ENCODE peak calls at places on chromosomes 4 and X, in six cellular contexts. I is Panc1, H is GM12878, J is upper lobe of left lung, E is GM23338, Q is HCT116. A is an unnamed sample.

GRCh38 chr4:82382756-82383155 is 9.0 kb upstream of the HNRNPD start:
- ATAC-seq in I (no peak), H (no peak), J (no peak), E (no peak), Q (no peak), A (no peak)

GRCh38 chr4:71322425-71322824 is 16.4 kb upstream of the SLC4A4 start:
- ATAC-seq in I (no peak), H (no peak), J (no peak), E (no peak), Q (no peak), A (no peak)

GRCh38 chr4:41154001-41154813 is 60.1 kb downstream of the APBB2 start:
- ATAC-seq in I (no peak), H (no peak), J (no peak), E (no peak), Q (no peak), A (no peak)

GRCh38 chr4:128633067-128633466 is 176.4 kb upstream of the JADE1 start:
- ATAC-seq in I (no peak), H (peak), J (no peak), E (no peak), Q (no peak), A (no peak)

GRCh38 chr4:128528793-128529553 is 241.4 kb upstream of the PGRMC2 start:
- ATAC-seq in I (peak), H (no peak), J (peak), E (peak), Q (peak), A (peak)

GRCh38 chr4:107682306-107682705 is 37.7 kb downstream of the PAPSS1 start:
- ATAC-seq in I (no peak), H (no peak), J (no peak), E (no peak), Q (no peak), A (no peak)

GRCh38 chr4:41200486-41201017 is 13.8 kb downstream of the APBB2 start:
- ATAC-seq in I (no peak), H (peak), J (no peak), E (no peak), Q (no peak), A (no peak)

GRCh38 chrX:10208281-10208856 is 51.6 kb downstream of the CLCN4 start:
- ATAC-seq in I (no peak), H (no peak), J (no peak), E (no peak), Q (no peak), A (no peak)

GRCh38 chr4:40316333-40316781 is 18.8 kb upstream of the CHRNA9 start:
- ATAC-seq in I (peak), H (peak), J (peak), E (peak), Q (no peak), A (peak)

DNA sequence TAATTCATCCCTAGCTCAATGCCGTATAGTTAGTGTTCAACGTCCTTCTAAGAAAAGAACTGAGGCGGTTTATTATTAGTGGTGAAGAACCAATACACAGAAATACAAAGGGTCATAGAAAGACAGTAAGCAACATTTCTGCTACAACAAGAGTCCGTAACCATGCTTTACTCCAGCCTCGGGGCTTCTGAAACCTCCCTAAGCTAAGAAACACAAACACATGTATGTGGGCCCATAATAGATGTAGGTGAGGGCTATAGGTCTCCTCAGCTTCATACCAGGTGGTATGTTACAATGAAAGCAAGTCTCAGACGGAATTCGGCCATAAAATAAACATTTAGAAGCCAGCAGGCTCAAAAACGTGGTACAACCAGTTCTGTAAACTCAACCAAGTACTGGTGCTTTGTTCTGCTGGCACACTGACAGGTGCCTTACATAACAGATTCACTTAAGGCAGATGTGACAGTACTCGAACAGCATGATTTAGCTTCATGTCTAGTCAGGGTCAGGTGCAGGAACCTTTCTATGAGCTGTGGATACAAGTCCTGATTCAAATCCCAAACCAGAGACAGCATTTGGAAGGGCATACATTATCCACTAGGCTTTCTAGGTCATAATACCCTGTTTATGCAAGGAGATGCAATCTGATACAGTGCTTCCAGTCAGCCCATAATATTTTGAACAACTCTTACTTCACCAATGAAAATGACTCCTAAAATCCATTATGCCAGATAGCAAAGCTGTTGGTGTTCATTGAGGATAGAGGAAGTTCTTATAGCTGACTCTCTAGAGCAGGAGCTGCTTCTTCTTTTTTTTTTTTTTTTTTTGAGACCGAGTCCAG is 113.7 kb upstream of the ENPP6 start:
- ATAC-seq in I (no peak), H (no peak), J (peak), E (no peak), Q (no peak), A (peak)
- TF ChIP-seq POLR2AphosphoS5 in I (no peak), H (no peak), J (no peak), E (no peak), Q (no peak), A (no peak)

DNA sequence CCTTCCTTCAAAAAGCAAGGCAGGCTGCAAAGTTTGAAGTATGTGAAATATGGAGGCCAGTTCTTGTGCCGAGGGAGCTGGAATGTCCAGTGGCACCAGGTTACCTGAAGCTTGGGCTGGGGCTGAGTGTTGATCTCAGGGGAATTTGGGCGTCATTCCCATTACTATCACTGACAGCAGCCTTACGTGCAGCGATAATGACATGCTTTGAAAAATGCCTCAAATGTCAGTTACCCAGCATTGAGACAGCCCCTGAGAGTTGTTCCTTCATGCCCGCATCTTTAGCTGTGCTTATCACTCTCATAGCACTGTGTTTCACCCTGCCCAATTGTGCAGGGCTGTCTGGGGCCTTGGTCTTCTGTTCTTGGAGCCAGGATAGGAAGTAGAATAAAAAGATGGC is 27.4 kb downstream of the SLC16A2 start:
- ATAC-seq in I (no peak), H (no peak), J (no peak), E (no peak), Q (no peak), A (no peak)
- TF ChIP-seq POLR2AphosphoS5 in I (no peak), H (no peak), J (no peak), E (no peak), Q (no peak), A (no peak)

GRCh38 chrX:130118941-130119640 is 8.8 kb upstream of the ELF4 start:
- ATAC-seq in I (peak), H (no peak), J (peak), E (no peak), Q (no peak), A (no peak)

GRCh38 chrX:130121505-130121800 is 11.2 kb upstream of the ELF4 start:
- ATAC-seq in I (no peak), H (no peak), J (no peak), E (no peak), Q (no peak), A (no peak)

GRCh38 chrX:130118396-130118795 is 8.1 kb upstream of the ELF4 start:
- ATAC-seq in I (peak), H (peak), J (no peak), E (no peak), Q (peak), A (no peak)

GRCh38 chrX:130120321-130120731 is 10.0 kb upstream of the ELF4 start:
- ATAC-seq in I (peak), H (peak), J (peak), E (peak), Q (peak), A (peak)

DNA sequence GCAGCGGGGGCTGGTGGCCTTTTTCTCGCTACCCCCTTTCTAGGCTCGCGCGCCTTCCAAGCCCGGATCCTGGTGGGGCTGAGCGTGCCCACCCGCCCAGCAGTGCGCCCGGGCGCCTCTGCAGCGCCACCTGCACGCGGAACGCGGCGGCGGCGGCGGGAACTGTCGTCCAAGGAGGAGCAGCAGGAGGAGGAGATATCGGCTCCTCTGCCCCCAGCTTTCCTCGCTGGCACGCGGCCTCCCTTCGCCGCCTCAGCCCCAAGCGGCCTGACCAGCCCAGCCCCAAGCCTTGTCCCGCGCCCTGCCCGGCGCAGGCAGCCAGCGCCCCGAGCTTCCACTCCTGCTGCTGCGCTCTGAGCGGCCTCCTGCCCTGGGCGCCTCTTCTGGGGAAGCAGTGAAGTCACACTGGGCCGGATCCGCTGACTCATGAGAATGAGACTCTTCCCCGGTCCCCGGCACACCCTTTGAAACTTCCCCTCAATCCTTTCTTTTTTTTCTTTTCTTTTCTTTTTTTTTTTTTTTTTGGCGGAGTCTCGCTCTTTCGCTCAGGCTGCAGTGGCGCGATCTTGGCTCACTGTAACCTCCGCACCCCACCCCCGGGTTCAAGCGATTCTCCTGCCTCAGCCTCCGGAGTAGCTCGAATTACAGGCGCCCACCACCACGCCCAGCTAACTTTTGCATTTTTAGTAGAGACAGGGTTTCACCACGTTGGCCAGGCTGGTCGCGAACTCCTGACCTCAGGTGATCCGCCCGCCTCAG is 10.6 kb upstream of the ELF4 start:
- ATAC-seq in I (peak), H (peak), J (peak), E (peak), Q (peak), A (peak)
- TF ChIP-seq POLR2AphosphoS5 in I (no peak), H (no peak), J (peak), E (no peak), Q (no peak), A (peak)

GRCh38 chrX:1506916-1507315 is 30.1 kb downstream of the P2RY8 start:
- ATAC-seq in I (no peak), H (no peak), J (no peak), E (no peak), Q (no peak), A (no peak)

GRCh38 chrX:1502853-1503252 is 34.1 kb downstream of the P2RY8 start:
- ATAC-seq in I (no peak), H (no peak), J (no peak), E (no peak), Q (no peak), A (no peak)

GRCh38 chrX:1511150-1511549 is 25.8 kb downstream of the P2RY8 start:
- ATAC-seq in I (no peak), H (no peak), J (no peak), E (no peak), Q (no peak), A (no peak)

GRCh38 chrX:1511829-1512228 is 25.2 kb downstream of the P2RY8 start:
- ATAC-seq in I (no peak), H (no peak), J (no peak), E (no peak), Q (no peak), A (no peak)

DNA sequence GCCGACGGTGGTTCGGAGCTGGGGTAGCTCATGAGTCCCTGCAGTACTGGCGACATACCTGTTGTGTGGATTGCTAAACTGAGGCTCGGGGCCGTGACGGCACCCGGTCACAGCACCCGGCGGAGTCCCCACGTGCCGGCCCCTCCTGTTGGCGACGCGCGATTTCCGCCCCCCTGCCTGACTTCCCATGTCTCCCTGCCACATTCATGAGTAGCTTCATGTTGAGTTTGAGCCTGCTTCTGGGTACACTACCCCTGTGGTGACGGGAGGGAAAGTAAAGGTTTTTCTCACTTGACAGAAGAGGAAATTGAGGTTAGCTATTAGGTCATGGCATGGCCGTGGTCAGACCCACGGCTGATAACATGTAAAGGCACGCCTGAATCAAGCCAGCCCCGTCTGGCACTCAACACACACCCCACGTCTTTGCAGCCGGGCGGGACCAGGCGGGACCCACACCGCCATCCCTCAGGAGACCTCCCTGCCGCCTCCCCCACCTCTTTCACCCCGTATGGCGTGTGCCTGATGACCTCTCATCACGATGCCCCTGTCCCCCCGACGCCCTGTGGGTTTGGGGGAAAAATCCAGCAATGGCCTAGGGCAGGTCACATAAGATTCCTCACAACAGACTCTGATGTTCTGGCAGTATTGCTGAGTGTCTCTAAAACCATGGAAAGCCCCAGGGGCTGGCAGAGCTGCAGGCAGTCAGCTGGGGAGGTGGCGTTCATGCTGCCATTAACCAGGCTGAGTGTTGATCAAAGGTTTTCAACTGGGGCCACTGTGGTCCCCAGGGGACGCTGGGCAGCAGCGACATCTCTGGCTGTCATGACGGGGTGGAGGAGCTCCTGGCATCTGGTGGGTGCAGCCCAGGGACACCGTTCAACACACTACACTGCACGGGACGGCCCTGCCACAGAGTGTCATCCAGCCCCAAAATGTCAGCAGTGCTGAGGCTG is 29.2 kb downstream of the P2RY8 start:
- ATAC-seq in I (no peak), H (peak), J (peak), E (no peak), Q (no peak), A (no peak)
- TF ChIP-seq POLR2AphosphoS5 in I (no peak), H (peak), J (no peak), E (no peak), Q (no peak), A (no peak)

GRCh38 chr4:118985170-118986000 is 96.7 kb downstream of the SYNPO2 start:
- ATAC-seq in I (no peak), H (no peak), J (no peak), E (no peak), Q (no peak), A (no peak)
- TF ChIP-seq POLR2AphosphoS5 in I (no peak), H (no peak), J (no peak), E (no peak), Q (no peak), A (no peak)